ENCODE peak calls at places on chromosomes 7 and 10, in eight cellular contexts. L is activated B cell treated with CpG ODN at 0.5 μM for 24 hours; K is AG04450; N is choroid plexus epithelial cell; F is activated CD8-positive, alpha-beta T cell treated with anti-CD3 and anti-CD28 coated beads for 36 hours; R is brain microvascular endothelial cell; T is psoas muscle; Q is ascending aorta. J is an unnamed sample.

GRCh38 chr10:71285180-71285545 is 33.9 kb upstream of the SLC29A3 start:
- DNase-seq in L (peak), K (no peak), N (peak), F (peak), R (no peak), T (peak), Q (no peak), J (peak)

GRCh38 chr10:15695852-15696251 is 23.9 kb downstream of the ITGA8 start:
- DNase-seq in L (no peak), K (no peak), N (no peak), F (no peak), R (no peak), T (no peak), Q (no peak), J (no peak)

GRCh38 chr7:128830231-128831177 is at the start of gene FLNC:
- DNase-seq in L (peak), K (no peak), N (peak), F (peak), R (peak), T (peak), Q (no peak), J (no peak)

GRCh38 chr10:132678436-132679216 is 107.3 kb downstream of the NKX6-2 start:
- DNase-seq in L (no peak), K (no peak), N (no peak), F (no peak), R (no peak), T (peak), Q (no peak), J (no peak)

GRCh38 chr10:110387983-110388681 is 83.4 kb upstream of the SMNDC1 start:
- DNase-seq in L (no peak), K (no peak), N (no peak), F (peak), R (no peak), T (no peak), Q (no peak), J (no peak)

GRCh38 chr10:31864834-31865518 is 63.7 kb downstream of the ARHGAP12 start:
- DNase-seq in L (no peak), K (no peak), N (peak), F (no peak), R (peak), T (no peak), Q (no peak), J (no peak)

GRCh38 chr10:86340991-86341260 is 25.7 kb downstream of the GRID1 start:
- DNase-seq in L (peak), K (no peak), N (no peak), F (no peak), R (no peak), T (no peak), Q (no peak), J (no peak)

GRCh38 chr10:122864901-122865300 is 14.5 kb downstream of the FAM24B start:
- DNase-seq in L (no peak), K (no peak), N (peak), F (no peak), R (no peak), T (no peak), Q (no peak), J (no peak)

GRCh38 chr10:58712136-58712535 is 199.5 kb downstream of the BICC1 start:
- DNase-seq in L (no peak), K (no peak), N (peak), F (no peak), R (no peak), T (no peak), Q (no peak), J (no peak)

GRCh38 chr7:50276446-50276845 is 28.1 kb upstream of the IKZF1 start:
- DNase-seq in L (no peak), K (no peak), N (no peak), F (no peak), R (no peak), T (no peak), Q (no peak), J (no peak)

GRCh38 chr10:62749104-62749683 is 55.3 kb upstream of the ADO start:
- DNase-seq in L (no peak), K (no peak), N (no peak), F (no peak), R (no peak), T (no peak), Q (no peak), J (no peak)

GRCh38 chr10:1687190-1687589 is 50.1 kb downstream of the ADARB2 start:
- DNase-seq in L (no peak), K (no peak), N (no peak), F (no peak), R (no peak), T (no peak), Q (no peak), J (no peak)

GRCh38 chr10:16746856-16747255 is 70.4 kb downstream of the RSU1 start:
- DNase-seq in L (no peak), K (no peak), N (no peak), F (no peak), R (no peak), T (no peak), Q (no peak), J (no peak)
- TF ChIP-seq CTCF in L (no peak), K (no peak), N (no peak), F (no peak), R (no peak), T (no peak), Q (no peak), J (no peak)

GRCh38 chr10:24952146-24952700 is at the start of gene PRTFDC1:
- DNase-seq in L (peak), K (no peak), N (peak), F (peak), R (no peak), T (peak), Q (no peak), J (no peak)
- TF ChIP-seq CTCF in L (no peak), K (peak), N (peak), F (no peak), R (peak), T (no peak), Q (peak), J (no peak)

DNA sequence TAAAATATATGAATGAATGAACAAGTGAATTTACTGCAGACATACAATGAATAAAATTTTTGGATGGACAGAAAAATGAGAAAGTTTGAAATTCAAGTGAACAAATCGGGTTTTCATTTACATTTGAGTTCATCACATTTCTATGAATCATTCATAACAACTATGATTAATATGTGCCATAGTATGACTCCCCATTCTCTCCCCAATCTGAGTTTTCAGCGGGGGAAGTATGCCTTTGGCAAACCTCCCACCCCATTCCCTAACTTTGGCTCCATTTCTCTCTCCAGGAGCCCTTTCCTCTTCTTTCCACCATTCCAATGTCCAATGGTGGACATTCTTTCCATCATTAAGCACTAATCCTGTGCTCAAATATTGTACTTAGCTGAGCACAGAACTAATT is 96.8 kb upstream of the LSM8 start:
- DNase-seq in L (no peak), K (no peak), N (no peak), F (no peak), R (no peak), T (no peak), Q (no peak), J (no peak)
- TF ChIP-seq CTCF in L (no peak), K (no peak), N (no peak), F (no peak), R (no peak), T (no peak), Q (no peak), J (no peak)

GRCh38 chr7:106365252-106366005 is 80.6 kb upstream of the NAMPT start:
- DNase-seq in L (no peak), K (no peak), N (peak), F (peak), R (no peak), T (no peak), Q (no peak), J (no peak)

GRCh38 chr7:106367664-106368063 is 82.9 kb upstream of the NAMPT start:
- DNase-seq in L (no peak), K (no peak), N (no peak), F (no peak), R (no peak), T (no peak), Q (no peak), J (no peak)

GRCh38 chr7:106369816-106370215 is 85.0 kb upstream of the NAMPT start:
- DNase-seq in L (no peak), K (no peak), N (no peak), F (no peak), R (no peak), T (no peak), Q (no peak), J (no peak)

GRCh38 chr7:106369349-106369748 is 84.6 kb upstream of the NAMPT start:
- DNase-seq in L (no peak), K (peak), N (peak), F (peak), R (peak), T (no peak), Q (no peak), J (no peak)

GRCh38 chr7:106367018-106367420 is 82.2 kb upstream of the NAMPT start:
- DNase-seq in L (no peak), K (no peak), N (peak), F (no peak), R (peak), T (no peak), Q (no peak), J (no peak)
- TF ChIP-seq CTCF in L (no peak), K (peak), N (peak), F (no peak), R (peak), T (no peak), Q (no peak), J (peak)

DNA sequence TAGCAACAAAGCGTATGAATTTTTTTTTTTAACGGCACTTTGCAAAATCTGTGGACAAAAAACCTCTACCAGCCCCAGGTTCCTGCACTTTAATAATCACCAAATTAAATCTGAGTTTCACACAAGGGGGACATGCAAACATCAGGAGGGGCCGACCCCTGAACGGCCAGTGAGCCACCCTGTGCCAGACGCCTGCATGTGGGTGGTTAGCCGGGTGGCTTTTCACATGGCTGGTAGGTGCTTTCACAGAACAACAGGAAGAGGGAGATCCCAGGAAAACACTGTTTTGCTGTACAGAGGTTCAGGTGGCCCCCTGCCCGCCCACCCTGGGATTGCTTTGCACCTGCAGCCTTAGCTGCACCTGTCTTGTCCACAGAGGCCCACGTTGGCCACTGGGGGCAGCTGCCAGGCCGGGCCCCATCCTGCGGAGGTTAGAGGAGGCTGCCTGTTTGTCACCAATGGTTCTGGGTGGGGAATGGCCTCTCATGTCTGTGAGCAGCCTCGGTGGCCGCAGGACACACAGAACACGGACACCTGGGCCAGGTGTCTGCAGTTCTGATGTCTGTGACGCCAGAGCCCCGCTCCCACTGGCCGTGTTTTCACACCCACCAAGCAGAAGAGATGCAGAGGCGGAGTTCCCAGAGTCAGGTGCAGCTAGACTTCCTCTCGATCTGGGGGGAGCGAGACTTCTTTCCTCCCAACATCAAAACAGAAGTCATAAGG is 107.7 kb downstream of the FAM53B start:
- DNase-seq in L (no peak), K (no peak), N (no peak), F (peak), R (no peak), T (no peak), Q (no peak), J (no peak)
- TF ChIP-seq CTCF in L (no peak), K (no peak), N (no peak), F (peak), R (no peak), T (no peak), Q (no peak), J (no peak)

J was measured in D721Med.